ENCODE peak calls at places on chromosome 11, in seven cellular contexts. B, O, K, X, W, Q and Z are unnamed samples. For H3K36me3 and H3K4me1, the result is how much of the 10 kb centered on the place peaks cover.

GRCh38 chr11:92159931-92160330 is 64.7 kb upstream of the FAT3 start:
- DNase-seq in W (no peak), B (no peak), X (no peak), Q (no peak), K (no peak), O (no peak), Z (no peak)

GRCh38 chr11:128157423-128158298 is 429.7 kb downstream of the ETS1 start:
- DNase-seq in K (peak), X (peak), W (peak), B (peak), Q (no peak), O (peak), Z (no peak)

GRCh38 chr11:67299471-67300191 is 3.7 kb upstream of the SSH3 start:
- DNase-seq in X (no peak), K (no peak), B (no peak), W (no peak), Q (peak), O (no peak), Z (peak)

GRCh38 chr11:101516546-101516945 is 67.3 kb downstream of the TRPC6 start:
- DNase-seq in Q (no peak), X (peak), W (peak), K (no peak), B (no peak), O (no peak), Z (no peak)

GRCh38 chr11:108559904-108560303 is 33.7 kb downstream of the EXPH5 start:
- DNase-seq in W (no peak), X (no peak), B (no peak), Q (no peak), K (no peak), O (no peak), Z (no peak)

GRCh38 chr11:69526453-69526810 is 45.0 kb downstream of the LINC01488 start:
- DNase-seq in Q (peak), O (no peak), X (no peak), K (no peak), W (no peak), B (no peak), Z (no peak)

GRCh38 chr11:91998466-91998865 is 226.2 kb upstream of the FAT3 start:
- DNase-seq in X (no peak), W (no peak), Q (no peak), K (no peak), B (no peak), O (no peak), Z (no peak)

GRCh38 chr11:130462101-130462885 is 13.8 kb downstream of the ADAMTS15 start:
- DNase-seq in B (no peak), Q (no peak), O (no peak), W (no peak), K (no peak), X (no peak), Z (no peak)

GRCh38 chr11:128533473-128533872 is 53.9 kb downstream of the ETS1 start:
- DNase-seq in W (peak), Q (no peak), B (no peak), X (no peak), K (no peak), O (no peak), Z (no peak)

GRCh38 chr11:134342572-134343340 is 11.0 kb downstream of the GLB1L2 start:
- DNase-seq in B (no peak), O (no peak), X (peak), W (no peak), Q (no peak), K (peak), Z (no peak)

GRCh38 chr11:61834278-61835004 is 6.3 kb downstream of the FADS2 start:
- DNase-seq in Q (no peak), K (peak), O (no peak), W (peak), X (peak), B (peak), Z (no peak)

GRCh38 chr11:8357891-8358566 is 94.4 kb upstream of the LMO1 start:
- DNase-seq in K (no peak), Q (no peak), W (peak), O (no peak), X (peak), B (no peak), Z (no peak)

GRCh38 chr11:3164540-3165151 is 464 bp downstream of the OSBPL5 start:
- DNase-seq in K (no peak), B (no peak), O (peak), X (peak), Q (peak), W (peak), Z (no peak)

GRCh38 chr11:134412508-134413333 is 679 bp upstream of the B3GAT1 start:
- DNase-seq in X (peak), O (peak), Q (no peak), W (peak), B (no peak), K (peak), Z (no peak)

GRCh38 chr11:90476442-90477007 is 253.7 kb upstream of the CHORDC1 start:
- DNase-seq in Q (no peak), W (peak), X (peak), K (no peak), O (no peak), B (peak), Z (no peak)

GRCh38 chr11:108551653-108552462 is 41.7 kb downstream of the EXPH5 start:
- DNase-seq in Q (no peak), W (peak), O (no peak), B (no peak), K (no peak), X (no peak), Z (no peak)

GRCh38 chr11:122883682-122883981 is 1.1 kb downstream of the JHY start:
- DNase-seq in O (no peak), Q (no peak), X (no peak), W (no peak), B (no peak), K (no peak), Z (no peak)

GRCh38 chr11:122145715-122146274 is 29.8 kb upstream of the BLID start:
- DNase-seq in O (no peak), K (no peak), X (no peak), W (no peak), B (no peak), Q (no peak), Z (no peak)

GRCh38 chr11:77152846-77153245 is 24.8 kb downstream of the MYO7A start:
- DNase-seq in Q (no peak), B (no peak), W (no peak), X (no peak), K (no peak), O (no peak), Z (no peak)

GRCh38 chr11:87722756-87723599 is 452.3 kb downstream of the RAB38 start:
- DNase-seq in X (peak), O (peak), K (no peak), Q (no peak), W (peak), B (peak), Z (no peak)

GRCh38 chr11:25860677-25861445 is 471.1 kb upstream of the ANO3 start:
- DNase-seq in O (no peak), X (no peak), Q (no peak), B (no peak), W (no peak), K (no peak), Z (no peak)

GRCh38 chr11:3037041-3037944 is 19.9 kb downstream of the CARS1 start:
- DNase-seq in X (peak), B (peak), K (peak), W (peak), O (peak), Q (peak), Z (peak)

GRCh38 chr11:66883021-66883968 is 26.4 kb downstream of the LRFN4 start:
- DNase-seq in W (peak), O (peak), K (peak), X (peak), B (peak), Q (peak), Z (peak)

GRCh38 chr11:28666632-28667031 is 558.4 kb downstream of the METTL15 start:
- DNase-seq in X (no peak), O (no peak), K (no peak), Q (no peak), W (no peak), B (no peak), Z (no peak)

GRCh38 chr11:74646964-74647363 is 54.6 kb downstream of the POLD3 start:
- DNase-seq in O (no peak), Q (no peak), B (no peak), K (no peak), W (peak), X (peak), Z (no peak)

GRCh38 chr11:79973701-79974626 is 533.1 kb upstream of the TENM4 start:
- DNase-seq in Q (no peak), K (no peak), B (no peak), W (peak), X (peak), O (no peak), Z (no peak)

GRCh38 chr11:6431861-6432260 is 8.9 kb downstream of the HPX start:
- DNase-seq in W (peak), O (no peak), X (no peak), Q (no peak), B (peak), K (no peak), Z (no peak)

GRCh38 chr11:77471520-77472234 is 2.2 kb downstream of the PAK1 start:
- DNase-seq in Q (no peak), X (peak), B (peak), K (no peak), W (peak), O (peak), Z (no peak)

GRCh38 chr11:34558211-34558610 is 44.6 kb upstream of the ELF5 start:
- DNase-seq in K (no peak), W (no peak), X (no peak), B (peak), O (no peak), Q (no peak), Z (no peak)

GRCh38 chr11:46099973-46100335 is 21.3 kb downstream of the PHF21A start:
- DNase-seq in X (no peak), Q (no peak), B (no peak), O (no peak), K (no peak), W (no peak), Z (no peak)

GRCh38 chr11:110305169-110306018 is 9.0 kb upstream of the RDX start:
- DNase-seq in O (no peak), B (peak), W (no peak), X (no peak), K (no peak), Q (no peak), Z (no peak)

GRCh38 chr11:489610-490185 is 17.3 kb downstream of the RNH1 start:
- DNase-seq in O (no peak), Q (no peak), B (no peak), W (no peak), X (no peak), K (no peak), Z (peak)

GRCh38 chr11:4891996-4892640 is 10.4 kb downstream of the OR51T1 start:
- DNase-seq in X (peak), O (no peak), W (peak), Q (no peak), B (peak), K (no peak), Z (no peak)

GRCh38 chr11:96464695-96465307 is 75.0 kb downstream of the JRKL start:
- DNase-seq in O (no peak), Q (no peak), B (peak), W (peak), X (peak), K (no peak), Z (no peak)

DNA sequence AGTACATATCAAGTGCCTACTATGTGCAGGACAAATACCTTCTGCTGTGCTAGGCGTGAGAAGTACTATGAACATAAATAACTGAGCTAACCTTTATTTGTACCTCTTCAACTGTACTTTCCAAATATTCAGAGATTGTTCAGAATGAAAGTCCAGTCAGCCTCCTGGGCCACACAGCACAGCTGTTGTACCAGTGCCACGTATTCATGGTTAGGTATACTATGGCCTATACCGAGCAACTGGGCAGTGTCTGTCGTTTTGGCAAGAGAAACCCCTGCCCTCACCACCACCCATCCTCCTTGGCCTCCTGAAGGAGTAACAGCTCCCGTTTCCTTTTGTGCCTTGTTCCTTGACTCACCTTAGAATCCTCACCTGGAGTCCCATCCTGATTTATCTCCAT is 53.0 kb downstream of the RASSF10 start:
- DNase-seq in X (no peak), B (no peak), Q (no peak), K (no peak), W (no peak), O (no peak), Z (no peak)
- H3K36me3 ChIP-seq in X (under half), B (under half), Q (under half), K (under half), W (under half), O (under half), Z (under half)

GRCh38 chr11:1874406-1875092 is 17.1 kb downstream of the PRR33 start:
- DNase-seq in B (no peak), W (no peak), Q (peak), O (peak), X (no peak), K (no peak), Z (peak)
- H3K4me1 ChIP-seq in B (under half), W (under half), Q (under half), O (half or more), X (under half), K (under half), Z (under half)

GRCh38 chr11:60158666-60159065 is 24.2 kb downstream of the MS4A6A start:
- DNase-seq in X (no peak), K (no peak), Q (no peak), B (peak), W (no peak), O (no peak), Z (no peak)
- H3K36me3 ChIP-seq in X (under half), K (under half), Q (under half), B (under half), W (under half), O (under half), Z (under half)

GRCh38 chr11:36363361-36364272 is 67.5 kb downstream of the PRR5L start:
- DNase-seq in B (no peak), W (peak), X (peak), K (no peak), O (no peak), Q (no peak), Z (no peak)
- H3K4me1 ChIP-seq in B (under half), W (under half), X (under half), K (under half), O (half or more), Q (under half), Z (under half)

GRCh38 chr11:125624756-125625213 is at the start of gene CHEK1:
- DNase-seq in O (peak), B (no peak), Q (no peak), K (no peak), X (no peak), W (peak), Z (no peak)
- H3K36me3 ChIP-seq in O (under half), B (under half), Q (under half), K (under half), X (under half), W (under half), Z (under half)

GRCh38 chr11:103811870-103812509 is 224.4 kb upstream of the DDI1 start:
- DNase-seq in Q (no peak), K (no peak), O (no peak), W (no peak), B (no peak), X (no peak), Z (no peak)

GRCh38 chr11:103807806-103808205 is 228.6 kb upstream of the DDI1 start:
- DNase-seq in O (no peak), X (no peak), B (no peak), Q (no peak), K (no peak), W (no peak), Z (no peak)

GRCh38 chr11:103806130-103806900 is 230.1 kb upstream of the DDI1 start:
- DNase-seq in B (peak), K (no peak), X (no peak), Q (no peak), W (no peak), O (no peak), Z (peak)

GRCh38 chr11:103805688-103806009 is 230.8 kb upstream of the DDI1 start:
- DNase-seq in K (no peak), X (no peak), W (no peak), B (no peak), O (no peak), Q (no peak), Z (no peak)

GRCh38 chr11:103808246-103808645 is 228.2 kb upstream of the DDI1 start:
- DNase-seq in X (no peak), O (no peak), Q (no peak), K (no peak), B (no peak), W (no peak), Z (no peak)
- H3K4me1 ChIP-seq in X (under half), O (under half), Q (under half), K (under half), B (under half), W (under half), Z (under half)

GRCh38 chr11:9438611-9439010 is 22.2 kb upstream of the ZNF143 start:
- DNase-seq in B (no peak), W (no peak), Q (no peak), K (no peak), O (no peak), X (no peak), Z (no peak)
- H3K36me3 ChIP-seq in B (half or more), W (under half), Q (half or more), K (half or more), O (under half), X (half or more), Z (under half)

GRCh38 chr11:119369035-119369925 is 12.2 kb downstream of the USP2 start:
- DNase-seq in O (peak), Q (no peak), B (no peak), X (no peak), W (no peak), K (no peak), Z (peak)

GRCh38 chr11:119372260-119373058 is 9.0 kb downstream of the USP2 start:
- DNase-seq in O (no peak), X (no peak), Q (no peak), K (no peak), B (no peak), W (no peak), Z (no peak)

GRCh38 chr11:119370486-119371046 is 10.9 kb downstream of the USP2 start:
- DNase-seq in O (peak), Q (no peak), B (no peak), X (no peak), W (peak), K (no peak), Z (peak)

GRCh38 chr11:119371778-119372182 is 9.7 kb downstream of the USP2 start:
- DNase-seq in W (no peak), Q (no peak), K (no peak), X (no peak), B (peak), O (no peak), Z (no peak)

DNA sequence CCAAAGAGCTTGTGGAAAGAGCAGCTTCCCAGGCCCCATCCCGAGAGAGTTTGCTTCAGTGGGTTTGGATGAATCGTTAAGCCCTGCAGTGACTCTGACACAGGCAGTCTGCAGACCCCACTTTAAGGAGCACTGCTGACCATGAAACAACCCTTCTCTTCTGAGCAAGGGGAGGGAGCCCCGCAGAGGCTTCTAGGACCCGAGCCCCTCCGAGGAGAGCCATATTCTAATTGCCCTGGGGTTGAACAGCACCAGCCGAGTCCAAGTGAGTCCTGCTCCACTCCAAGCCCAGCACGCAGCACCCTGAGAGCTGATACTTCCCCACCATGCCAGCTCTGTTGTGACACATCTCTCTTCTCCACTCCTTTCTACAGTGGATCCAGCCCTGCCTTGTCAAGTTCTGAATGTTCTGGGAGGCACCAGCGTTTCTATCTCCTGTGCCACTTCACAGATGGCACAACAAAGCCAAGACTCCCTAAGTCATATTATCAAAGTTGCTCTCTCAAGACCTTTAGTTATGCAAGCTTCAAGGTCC is 10.4 kb downstream of the USP2 start:
- DNase-seq in O (no peak), X (no peak), W (no peak), B (no peak), Q (no peak), K (no peak), Z (no peak)
- H3K4me1 ChIP-seq in O (half or more), X (under half), W (under half), B (under half), Q (half or more), K (under half), Z (half or more)

DNA sequence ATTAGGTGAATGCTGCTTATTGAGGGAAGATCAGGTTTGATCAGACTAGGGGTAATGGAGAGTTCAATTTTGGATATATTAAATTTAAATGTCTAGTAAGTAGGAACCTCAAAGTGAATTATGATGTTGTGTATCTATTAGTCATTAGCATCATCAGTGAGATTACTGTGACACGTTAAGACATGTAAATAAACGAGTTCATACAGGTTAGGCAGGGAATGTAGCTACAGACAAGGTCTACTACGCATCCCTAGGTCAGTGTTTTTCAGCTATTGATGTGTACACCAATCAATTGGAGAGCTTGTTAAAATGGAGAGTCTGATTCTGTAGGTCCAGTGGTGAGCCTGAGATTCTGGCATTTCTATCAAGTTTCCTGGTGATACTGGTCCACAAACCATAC is 120.1 kb upstream of the LRRC4C start:
- DNase-seq in X (no peak), O (no peak), W (no peak), B (no peak), K (no peak), Q (no peak), Z (no peak)
- H3K36me3 ChIP-seq in X (under half), O (under half), W (under half), B (under half), K (under half), Q (under half), Z (under half)

GRCh38 chr11:112160452-112160851 is 3.4 kb downstream of the IL18 start:
- DNase-seq in K (no peak), W (no peak), Q (no peak), X (no peak), B (peak), O (no peak), Z (no peak)
- H3K4me1 ChIP-seq in K (under half), W (under half), Q (under half), X (under half), B (half or more), O (under half), Z (under half)